ENCODE peak calls at places on chromosomes 13 and 19, in nine cellular contexts. One of them, this sample, is unnamed.

GRCh38 chr13:100388923-100389322 is 199.7 kb downstream of the GGACT start:
- DNase-seq in frontal cortex: no peak
- DNase-seq in fibroblast of lung: no peak
- DNase-seq in stimulated activated CD4-positive, alpha-beta T cell treated with anti-CD3 and anti-CD28 coated beads, TNF-alpha, amount 100 ng/mL, for 4 hours: no peak
- DNase-seq in progenitor cell of endocrine pancreas: no peak
- DNase-seq in cardiac fibroblast: no peak
- DNase-seq in AG10803: no peak
- DNase-seq in Caco-2: no peak
- DNase-seq in pons: no peak
- DNase-seq in this sample: peak; percentile 34

GRCh38 chr13:94298346-94298745 is 181.1 kb downstream of the DCT start:
- DNase-seq in frontal cortex: no peak
- DNase-seq in fibroblast of lung: no peak
- DNase-seq in stimulated activated CD4-positive, alpha-beta T cell treated with anti-CD3 and anti-CD28 coated beads, TNF-alpha, amount 100 ng/mL, for 4 hours: no peak
- DNase-seq in progenitor cell of endocrine pancreas: no peak
- DNase-seq in cardiac fibroblast: no peak
- DNase-seq in AG10803: no peak
- DNase-seq in Caco-2: no peak
- DNase-seq in pons: no peak
- DNase-seq in this sample: peak; percentile 43

GRCh38 chr13:40969169-40969901 is 49.8 kb downstream of the ELF1 start:
- DNase-seq in frontal cortex: no peak
- DNase-seq in fibroblast of lung: no peak
- DNase-seq in stimulated activated CD4-positive, alpha-beta T cell treated with anti-CD3 and anti-CD28 coated beads, TNF-alpha, amount 100 ng/mL, for 4 hours: no peak
- DNase-seq in progenitor cell of endocrine pancreas: no peak
- DNase-seq in cardiac fibroblast: no peak
- DNase-seq in AG10803: no peak
- DNase-seq in Caco-2: no peak
- DNase-seq in pons: no peak
- DNase-seq in this sample: no peak

GRCh38 chr13:23467048-23467931 is 33.8 kb upstream of the SACS start:
- DNase-seq in frontal cortex: no peak
- DNase-seq in fibroblast of lung: peak; percentile 8
- DNase-seq in stimulated activated CD4-positive, alpha-beta T cell treated with anti-CD3 and anti-CD28 coated beads, TNF-alpha, amount 100 ng/mL, for 4 hours: no peak
- DNase-seq in progenitor cell of endocrine pancreas: no peak
- DNase-seq in cardiac fibroblast: no peak
- DNase-seq in AG10803: peak; percentile 83
- DNase-seq in Caco-2: no peak
- DNase-seq in pons: no peak
- DNase-seq in this sample: no peak

GRCh38 chr19:52963229-52963760 is 614 bp upstream of the ZNF816 start:
- DNase-seq in frontal cortex: no peak
- DNase-seq in fibroblast of lung: no peak
- DNase-seq in stimulated activated CD4-positive, alpha-beta T cell treated with anti-CD3 and anti-CD28 coated beads, TNF-alpha, amount 100 ng/mL, for 4 hours: no peak
- DNase-seq in progenitor cell of endocrine pancreas: no peak
- DNase-seq in cardiac fibroblast: no peak
- DNase-seq in AG10803: no peak
- DNase-seq in Caco-2: no peak
- DNase-seq in pons: peak; percentile 17
- DNase-seq in this sample: no peak

GRCh38 chr19:6423499-6424189 is 967 bp downstream of the KHSRP start:
- DNase-seq in frontal cortex: no peak
- DNase-seq in fibroblast of lung: peak; percentile 37
- DNase-seq in stimulated activated CD4-positive, alpha-beta T cell treated with anti-CD3 and anti-CD28 coated beads, TNF-alpha, amount 100 ng/mL, for 4 hours: no peak
- DNase-seq in progenitor cell of endocrine pancreas: no peak
- DNase-seq in cardiac fibroblast: peak; percentile 63
- DNase-seq in AG10803: peak; percentile 47
- DNase-seq in Caco-2: no peak
- DNase-seq in pons: peak; percentile 24
- DNase-seq in this sample: peak; percentile 53

GRCh38 chr13:71408416-71408815 is 458.6 kb downstream of the DACH1 start:
- DNase-seq in frontal cortex: no peak
- DNase-seq in fibroblast of lung: no peak
- DNase-seq in stimulated activated CD4-positive, alpha-beta T cell treated with anti-CD3 and anti-CD28 coated beads, TNF-alpha, amount 100 ng/mL, for 4 hours: no peak
- DNase-seq in progenitor cell of endocrine pancreas: no peak
- DNase-seq in cardiac fibroblast: no peak
- DNase-seq in AG10803: no peak
- DNase-seq in Caco-2: no peak
- DNase-seq in pons: no peak
- DNase-seq in this sample: no peak

GRCh38 chr19:41691268-41691970 is 3.3 kb upstream of the CEACAM7 start:
- DNase-seq in frontal cortex: no peak
- DNase-seq in fibroblast of lung: no peak
- DNase-seq in stimulated activated CD4-positive, alpha-beta T cell treated with anti-CD3 and anti-CD28 coated beads, TNF-alpha, amount 100 ng/mL, for 4 hours: no peak
- DNase-seq in progenitor cell of endocrine pancreas: no peak
- DNase-seq in cardiac fibroblast: peak; percentile 11
- DNase-seq in AG10803: no peak
- DNase-seq in Caco-2: no peak
- DNase-seq in pons: no peak
- DNase-seq in this sample: no peak

GRCh38 chr13:51148952-51149573 is 38.0 kb upstream of the C13orf42 start:
- DNase-seq in frontal cortex: peak; percentile 35
- DNase-seq in fibroblast of lung: peak; percentile 68
- DNase-seq in stimulated activated CD4-positive, alpha-beta T cell treated with anti-CD3 and anti-CD28 coated beads, TNF-alpha, amount 100 ng/mL, for 4 hours: no peak
- DNase-seq in progenitor cell of endocrine pancreas: no peak
- DNase-seq in cardiac fibroblast: peak; percentile 81
- DNase-seq in AG10803: peak; percentile 60
- DNase-seq in Caco-2: no peak
- DNase-seq in pons: peak; percentile 81
- DNase-seq in this sample: peak; percentile 35

GRCh38 chr19:46559203-46559602 is 41.9 kb upstream of the CALM3 start:
- DNase-seq in frontal cortex: no peak
- DNase-seq in fibroblast of lung: no peak
- DNase-seq in stimulated activated CD4-positive, alpha-beta T cell treated with anti-CD3 and anti-CD28 coated beads, TNF-alpha, amount 100 ng/mL, for 4 hours: no peak
- DNase-seq in progenitor cell of endocrine pancreas: no peak
- DNase-seq in cardiac fibroblast: no peak
- DNase-seq in AG10803: no peak
- DNase-seq in Caco-2: no peak
- DNase-seq in pons: no peak
- DNase-seq in this sample: no peak

GRCh38 chr13:43611631-43612416 is 174.9 kb downstream of the ENOX1 start:
- DNase-seq in frontal cortex: no peak
- DNase-seq in fibroblast of lung: peak; percentile 24
- DNase-seq in stimulated activated CD4-positive, alpha-beta T cell treated with anti-CD3 and anti-CD28 coated beads, TNF-alpha, amount 100 ng/mL, for 4 hours: no peak
- DNase-seq in progenitor cell of endocrine pancreas: no peak
- DNase-seq in cardiac fibroblast: no peak
- DNase-seq in AG10803: peak; percentile 28
- DNase-seq in Caco-2: no peak
- DNase-seq in pons: no peak
- DNase-seq in this sample: no peak

GRCh38 chr13:83549671-83550070 is 332.6 kb downstream of the SLITRK1 start:
- DNase-seq in frontal cortex: no peak
- DNase-seq in fibroblast of lung: no peak
- DNase-seq in stimulated activated CD4-positive, alpha-beta T cell treated with anti-CD3 and anti-CD28 coated beads, TNF-alpha, amount 100 ng/mL, for 4 hours: no peak
- DNase-seq in progenitor cell of endocrine pancreas: no peak
- DNase-seq in cardiac fibroblast: no peak
- DNase-seq in AG10803: no peak
- DNase-seq in Caco-2: no peak
- DNase-seq in pons: no peak
- DNase-seq in this sample: no peak

GRCh38 chr13:103615778-103616177 is 549.6 kb upstream of the SLC10A2 start:
- DNase-seq in frontal cortex: no peak
- DNase-seq in fibroblast of lung: no peak
- DNase-seq in stimulated activated CD4-positive, alpha-beta T cell treated with anti-CD3 and anti-CD28 coated beads, TNF-alpha, amount 100 ng/mL, for 4 hours: no peak
- DNase-seq in progenitor cell of endocrine pancreas: no peak
- DNase-seq in cardiac fibroblast: no peak
- DNase-seq in AG10803: no peak
- DNase-seq in Caco-2: no peak
- DNase-seq in pons: no peak
- DNase-seq in this sample: no peak

GRCh38 chr19:48858984-48859710 is 9.3 kb downstream of the PLEKHA4 start:
- DNase-seq in frontal cortex: no peak
- DNase-seq in fibroblast of lung: no peak
- DNase-seq in stimulated activated CD4-positive, alpha-beta T cell treated with anti-CD3 and anti-CD28 coated beads, TNF-alpha, amount 100 ng/mL, for 4 hours: peak; percentile 70
- DNase-seq in progenitor cell of endocrine pancreas: no peak
- DNase-seq in cardiac fibroblast: no peak
- DNase-seq in AG10803: no peak
- DNase-seq in Caco-2: no peak
- DNase-seq in pons: peak; percentile 29
- DNase-seq in this sample: no peak